ENCODE peak calls at places on chromosomes 6 and 20, in six cellular contexts. One of them, this sample, is unnamed.

GRCh38 chr20:61896058-61896961 is 169.4 kb downstream of the TAF4 start:
- DNase-seq in SK-N-SH: peak
- DNase-seq in stomach: peak
- DNase-seq in K562: peak
- DNase-seq in A549: peak
- DNase-seq in ovary: peak
- DNase-seq in this sample: no peak

GRCh38 chr6:5379647-5380242 is 118.4 kb downstream of the FARS2 start:
- DNase-seq in K562: peak
- DNase-seq in stomach: no peak
- DNase-seq in ovary: no peak
- DNase-seq in SK-N-SH: peak
- DNase-seq in A549: peak
- DNase-seq in this sample: no peak

GRCh38 chr20:41142914-41143313 is 5.6 kb downstream of the PLCG1 start:
- DNase-seq in K562: no peak
- DNase-seq in SK-N-SH: no peak
- DNase-seq in A549: no peak
- DNase-seq in ovary: no peak
- DNase-seq in stomach: no peak
- DNase-seq in this sample: no peak

GRCh38 chr6:37690964-37691735 is 6.5 kb downstream of the MDGA1 start:
- DNase-seq in stomach: no peak
- DNase-seq in SK-N-SH: no peak
- DNase-seq in ovary: no peak
- DNase-seq in K562: no peak
- DNase-seq in A549: no peak
- DNase-seq in this sample: no peak

GRCh38 chr6:70108230-70108629 is 194.7 kb downstream of the COL9A1 start:
- DNase-seq in SK-N-SH: peak
- DNase-seq in ovary: no peak
- DNase-seq in stomach: no peak
- DNase-seq in A549: peak
- DNase-seq in K562: peak
- DNase-seq in this sample: no peak

GRCh38 chr20:1664911-1665310 is 7.3 kb upstream of the SIRPG start:
- DNase-seq in stomach: peak
- DNase-seq in SK-N-SH: no peak
- DNase-seq in K562: no peak
- DNase-seq in ovary: no peak
- DNase-seq in A549: no peak
- DNase-seq in this sample: peak

GRCh38 chr6:41200901-41201783 is at the start of gene TREML2:
- DNase-seq in K562: peak
- DNase-seq in stomach: no peak
- DNase-seq in A549: no peak
- DNase-seq in SK-N-SH: no peak
- DNase-seq in ovary: no peak
- DNase-seq in this sample: peak

GRCh38 chr6:161085246-161085645 is 93.7 kb downstream of the MAP3K4 start:
- DNase-seq in stomach: no peak
- DNase-seq in A549: no peak
- DNase-seq in SK-N-SH: no peak
- DNase-seq in K562: no peak
- DNase-seq in ovary: no peak
- DNase-seq in this sample: no peak

GRCh38 chr20:23228912-23229311 is 121.7 kb upstream of the NXT1 start:
- DNase-seq in K562: no peak
- DNase-seq in ovary: no peak
- DNase-seq in SK-N-SH: no peak
- DNase-seq in A549: no peak
- DNase-seq in stomach: no peak
- DNase-seq in this sample: peak

GRCh38 chr6:124076336-124077048 is 272.8 kb downstream of the NKAIN2 start:
- DNase-seq in K562: no peak
- DNase-seq in A549: no peak
- DNase-seq in SK-N-SH: no peak
- DNase-seq in ovary: no peak
- DNase-seq in stomach: no peak
- DNase-seq in this sample: no peak

GRCh38 chr6:90790058-90790457 is 203.2 kb upstream of the MAP3K7 start:
- DNase-seq in SK-N-SH: no peak
- DNase-seq in A549: no peak
- DNase-seq in ovary: peak
- DNase-seq in stomach: no peak
- DNase-seq in K562: no peak
- DNase-seq in this sample: no peak

GRCh38 chr6:134123666-134124208 is 71.3 kb upstream of the SLC2A12 start:
- DNase-seq in A549: peak
- DNase-seq in ovary: no peak
- DNase-seq in K562: peak
- DNase-seq in SK-N-SH: peak
- DNase-seq in stomach: no peak
- DNase-seq in this sample: no peak

GRCh38 chr6:90896165-90896549 is 309.3 kb upstream of the MAP3K7 start:
- DNase-seq in A549: no peak
- DNase-seq in SK-N-SH: peak
- DNase-seq in K562: no peak
- DNase-seq in ovary: no peak
- DNase-seq in stomach: no peak
- DNase-seq in this sample: no peak

GRCh38 chr6:157885211-157885788 is 62.3 kb downstream of the SNX9 start:
- DNase-seq in A549: no peak
- DNase-seq in stomach: no peak
- DNase-seq in ovary: no peak
- DNase-seq in K562: no peak
- DNase-seq in SK-N-SH: no peak
- DNase-seq in this sample: peak

GRCh38 chr6:7243188-7243942 is 69.6 kb downstream of the SSR1 start:
- DNase-seq in ovary: no peak
- DNase-seq in stomach: no peak
- DNase-seq in SK-N-SH: peak
- DNase-seq in A549: peak
- DNase-seq in K562: peak
- DNase-seq in this sample: no peak

GRCh38 chr6:128731249-128732165 is 151.4 kb upstream of the LAMA2 start:
- DNase-seq in SK-N-SH: peak
- DNase-seq in K562: no peak
- DNase-seq in ovary: no peak
- DNase-seq in A549: peak
- DNase-seq in stomach: no peak
- DNase-seq in this sample: no peak

GRCh38 chr6:158231551-158232444 is 63.6 kb downstream of the GTF2H5 start:
- DNase-seq in K562: peak
- DNase-seq in ovary: peak
- DNase-seq in A549: peak
- DNase-seq in stomach: peak
- DNase-seq in SK-N-SH: peak
- DNase-seq in this sample: no peak

GRCh38 chr20:45206746-45207145 is at the start of gene SEMG1:
- DNase-seq in A549: no peak
- DNase-seq in K562: no peak
- DNase-seq in SK-N-SH: no peak
- DNase-seq in stomach: no peak
- DNase-seq in ovary: no peak
- DNase-seq in this sample: no peak

GRCh38 chr20:137668-138131 is 4.7 kb upstream of the DEFB126 start:
- DNase-seq in stomach: no peak
- DNase-seq in SK-N-SH: peak
- DNase-seq in K562: peak
- DNase-seq in A549: peak
- DNase-seq in ovary: no peak
- DNase-seq in this sample: no peak

GRCh38 chr6:73367761-73368355 is 1.8 kb downstream of the OOEP start:
- DNase-seq in A549: no peak
- DNase-seq in SK-N-SH: no peak
- DNase-seq in stomach: no peak
- DNase-seq in ovary: no peak
- DNase-seq in K562: no peak
- DNase-seq in this sample: no peak

GRCh38 chr6:111691345-111692225 is 85.9 kb upstream of the TRAF3IP2 start:
- DNase-seq in K562: no peak
- DNase-seq in ovary: no peak
- DNase-seq in stomach: no peak
- DNase-seq in SK-N-SH: peak
- DNase-seq in A549: no peak
- DNase-seq in this sample: no peak

GRCh38 chr6:160060221-160060620 is 61.4 kb upstream of the SLC22A1 start:
- DNase-seq in K562: no peak
- DNase-seq in A549: no peak
- DNase-seq in stomach: no peak
- DNase-seq in ovary: no peak
- DNase-seq in SK-N-SH: no peak
- DNase-seq in this sample: no peak

GRCh38 chr6:124881898-124882579 is 80.2 kb upstream of the RNF217 start:
- DNase-seq in stomach: no peak
- DNase-seq in SK-N-SH: no peak
- DNase-seq in K562: no peak
- DNase-seq in ovary: no peak
- DNase-seq in A549: peak
- DNase-seq in this sample: no peak

GRCh38 chr20:37803476-37804307 is 99.2 kb upstream of the VSTM2L start:
- DNase-seq in K562: no peak
- DNase-seq in A549: no peak
- DNase-seq in SK-N-SH: peak
- DNase-seq in ovary: no peak
- DNase-seq in stomach: no peak
- DNase-seq in this sample: no peak

DNA sequence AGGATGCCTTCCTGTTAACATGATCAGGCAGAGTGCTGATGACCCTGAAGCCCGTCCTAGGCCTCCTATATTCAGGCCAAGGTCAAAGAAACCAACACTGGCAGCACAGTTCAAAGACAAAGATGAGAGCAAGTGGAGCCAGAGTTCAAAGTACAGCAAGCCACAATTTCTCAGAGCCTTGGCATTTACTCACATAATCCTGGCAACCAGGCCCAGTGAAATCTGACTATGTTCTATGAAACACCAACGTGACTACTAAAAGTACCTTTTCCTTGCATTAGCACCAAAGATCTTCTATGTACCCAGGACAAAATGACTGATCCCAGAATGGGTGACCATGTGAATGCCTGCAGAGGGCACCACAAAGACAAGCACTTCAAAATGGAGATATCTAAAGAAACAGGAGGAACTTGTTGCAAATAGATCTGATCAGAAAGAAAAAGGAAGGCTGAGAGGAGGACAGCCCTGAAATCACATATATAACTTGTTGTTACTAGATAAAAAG is 3.9 kb downstream of the NFS1 start:
- DNase-seq in ovary: no peak
- DNase-seq in K562: no peak
- DNase-seq in SK-N-SH: no peak
- DNase-seq in stomach: peak
- DNase-seq in A549: no peak
- DNase-seq in this sample: peak
- TF ChIP-seq EP300 in ovary: no peak
- TF ChIP-seq EP300 in K562: no peak
- TF ChIP-seq EP300 in SK-N-SH: no peak
- TF ChIP-seq EP300 in stomach: no peak
- TF ChIP-seq EP300 in A549: no peak
- TF ChIP-seq EP300 in this sample: no peak

DNA sequence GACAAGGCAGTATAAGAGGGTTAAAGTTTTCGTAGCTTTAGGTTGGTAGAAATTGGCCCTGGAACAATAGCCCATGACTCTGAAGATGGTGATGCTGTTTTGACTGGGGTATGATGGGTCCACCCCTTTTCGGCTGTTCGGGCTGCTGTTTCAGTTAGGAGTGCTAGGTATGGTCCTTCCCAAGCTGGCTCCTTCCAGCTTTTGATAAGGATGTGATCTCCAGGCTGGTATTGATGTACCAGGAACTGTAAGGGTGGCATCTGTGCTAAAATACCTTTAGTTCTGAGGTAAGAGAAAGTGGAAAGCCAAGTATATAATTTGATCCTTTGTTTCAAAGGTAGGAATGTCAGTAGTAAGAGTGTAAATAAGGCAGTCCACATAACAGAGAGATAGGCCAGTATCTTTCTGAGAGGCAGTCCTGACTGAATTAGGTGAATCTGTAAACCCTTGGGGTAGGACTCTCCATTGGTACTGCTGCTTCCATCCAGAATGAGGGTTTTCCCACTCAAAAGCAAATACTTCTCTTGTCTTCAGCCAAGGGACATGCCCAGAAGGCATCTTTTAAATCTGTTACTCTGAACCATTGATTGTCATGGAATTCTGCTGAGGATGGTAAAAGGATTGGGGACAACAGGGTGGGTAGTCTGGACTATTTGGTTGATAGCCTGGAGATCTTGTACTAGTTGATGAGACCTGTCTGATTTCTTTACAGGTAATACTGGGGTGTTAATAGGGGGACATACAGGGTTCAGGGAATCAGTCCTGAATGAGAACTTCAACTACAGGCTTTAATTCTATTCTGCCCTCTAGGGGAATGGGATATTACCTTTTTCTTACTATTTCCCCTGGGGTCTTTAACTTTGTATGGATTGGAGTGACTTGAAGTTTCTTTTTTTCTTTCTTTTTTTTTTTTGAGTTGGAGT is 6.1 kb upstream of the ZNFX1 start:
- DNase-seq in A549: no peak
- DNase-seq in K562: no peak
- DNase-seq in ovary: no peak
- DNase-seq in SK-N-SH: no peak
- DNase-seq in stomach: no peak
- DNase-seq in this sample: no peak
- H3K4me3 ChIP-seq in A549: peak
- H3K4me3 ChIP-seq in K562: peak
- H3K4me3 ChIP-seq in ovary: no peak
- H3K4me3 ChIP-seq in SK-N-SH: peak
- H3K4me3 ChIP-seq in stomach: no peak
- H3K4me3 ChIP-seq in this sample: no peak

GRCh38 chr6:142796024-142796423 is 149.0 kb downstream of the HIVEP2 start:
- DNase-seq in SK-N-SH: no peak
- DNase-seq in A549: no peak
- DNase-seq in ovary: no peak
- DNase-seq in stomach: no peak
- DNase-seq in K562: no peak
- DNase-seq in this sample: no peak
- H3K27ac ChIP-seq in SK-N-SH: no peak
- H3K27ac ChIP-seq in A549: no peak
- H3K27ac ChIP-seq in ovary: no peak
- H3K27ac ChIP-seq in stomach: no peak
- H3K27ac ChIP-seq in K562: no peak
- H3K27ac ChIP-seq in this sample: no peak

DNA sequence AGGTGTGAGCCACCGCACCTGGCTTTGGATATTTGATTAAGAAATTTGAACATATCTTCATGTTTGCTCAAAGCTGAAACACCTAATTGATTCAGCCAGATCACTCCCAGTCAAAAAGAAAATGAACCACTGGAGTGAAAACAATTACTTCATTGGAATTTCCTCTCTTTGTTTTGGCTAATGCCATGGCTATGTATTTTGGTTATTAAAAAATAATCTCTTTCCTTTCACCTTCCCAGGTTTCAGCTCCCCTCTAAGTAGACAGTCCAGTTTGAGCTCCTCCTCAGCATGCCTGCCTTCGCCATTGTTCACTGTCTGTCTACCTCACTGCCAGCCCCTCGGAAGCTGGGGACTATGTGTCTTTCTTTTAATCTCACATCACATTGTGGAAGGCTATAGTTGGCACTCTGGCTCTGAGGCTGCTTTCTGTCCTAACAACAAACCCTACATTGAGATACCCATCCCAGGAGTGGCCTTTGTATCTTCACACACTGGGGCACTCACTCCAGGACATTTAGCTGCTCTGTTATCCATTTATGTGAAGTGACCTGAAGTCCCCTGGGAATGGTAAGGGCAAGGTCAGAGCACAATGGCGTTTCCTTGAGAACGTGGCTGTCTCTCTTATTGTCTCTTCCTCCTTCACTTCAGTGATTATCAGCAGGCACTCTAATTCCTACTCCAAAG is 764.0 kb upstream of the CITED2 start:
- DNase-seq in A549: no peak
- DNase-seq in SK-N-SH: no peak
- DNase-seq in ovary: no peak
- DNase-seq in stomach: no peak
- DNase-seq in K562: no peak
- DNase-seq in this sample: no peak
- TF ChIP-seq EP300 in A549: no peak
- TF ChIP-seq EP300 in SK-N-SH: no peak
- TF ChIP-seq EP300 in ovary: no peak
- TF ChIP-seq EP300 in stomach: no peak
- TF ChIP-seq EP300 in K562: no peak
- TF ChIP-seq EP300 in this sample: no peak